ENCODE peak calls at places on chromosomes 2 and 18, in six cellular contexts. M is left cardiac atrium; H is T47D; W is hippocampal formation; V is activated CD8-positive, alpha-beta memory T cell treated with anti-CD3 and anti-CD28 coated beads, Interleukin-2, amount 50 U/mL, for 4 hours; J is left ventricle myocardium inferior. A is an unnamed sample.

GRCh38 chr2:220209093-220209492 is 581.7 kb downstream of the SLC4A3 start:
- DNase-seq in M (no peak), H (no peak), W (no peak), V (no peak), J (no peak), A (no peak)

GRCh38 chr2:158600155-158600802 is 143.5 kb downstream of the PKP4 start:
- DNase-seq in M (peak), H (no peak), W (peak), V (no peak), J (peak), A (peak)

GRCh38 chr18:37368110-37368812 is 197.3 kb downstream of the CELF4 start:
- DNase-seq in M (no peak), H (no peak), W (no peak), V (no peak), J (no peak), A (no peak)

GRCh38 chr18:55779461-55779710 is 191.4 kb upstream of the TCF4 start:
- DNase-seq in M (peak), H (no peak), W (no peak), V (no peak), J (peak), A (no peak)

GRCh38 chr2:55885129-55885943 is 38.2 kb downstream of the EFEMP1 start:
- DNase-seq in M (no peak), H (no peak), W (no peak), V (no peak), J (no peak), A (peak)

GRCh38 chr2:119301413-119301812 is 65.2 kb downstream of the C2orf76 start:
- DNase-seq in M (no peak), H (no peak), W (no peak), V (no peak), J (no peak), A (no peak)

GRCh38 chr2:105378276-105378840 is 20.5 kb downstream of the FHL2 start:
- DNase-seq in M (no peak), H (no peak), W (no peak), V (no peak), J (no peak), A (peak)

GRCh38 chr18:45850021-45850420 is 24.5 kb downstream of the SIGLEC15 start:
- DNase-seq in M (no peak), H (no peak), W (no peak), V (no peak), J (no peak), A (no peak)